ENCODE peak calls at places on chromosomes 1 and 21, in six cellular contexts. T is stimulated activated effector memory CD8-positive, alpha-beta T cell treated with anti-CD3 and anti-CD28 coated beads, Interleukin-12 subunit alpha, Interleukin-12 subunit beta, amount 100 ng/mL, for 72 hours; G is uterus; D is stimulated activated CD4-positive, alpha-beta T cell treated with anti-CD3 and anti-CD28 coated beads, Interleukin-2, amount 100 ng/mL, for 48 hours; F is Panc1; I is psoas muscle. L is an unnamed sample.

GRCh38 chr1:224381880-224382548 is 25.3 kb downstream of the CNIH4 start:
- DNase-seq in I (no peak), T (no peak), F (no peak), D (no peak), G (no peak), L (no peak)

GRCh38 chr1:220761688-220762427 is 13.7 kb downstream of the MTARC2 start:
- DNase-seq in D (no peak), G (no peak), F (no peak), T (no peak), I (no peak), L (no peak)

GRCh38 chr1:191026828-191027227 is 549.2 kb upstream of the BRINP3 start:
- DNase-seq in I (no peak), D (no peak), F (no peak), G (no peak), T (no peak), L (no peak)

GRCh38 chr1:50720457-50721053 is 239.5 kb downstream of the FAF1 start:
- DNase-seq in T (no peak), D (no peak), I (no peak), F (no peak), G (no peak), L (no peak)

GRCh38 chr1:9400425-9401079 is 107.9 kb downstream of the SPSB1 start:
- DNase-seq in T (no peak), F (no peak), D (no peak), I (no peak), G (no peak), L (no peak)

GRCh38 chr1:16208270-16208987 is 4.0 kb downstream of the ARHGEF19 start:
- DNase-seq in D (no peak), F (no peak), G (no peak), T (no peak), I (no peak), L (no peak)

GRCh38 chr1:23018661-23019093 is 591 bp upstream of the KDM1A start:
- DNase-seq in F (no peak), D (no peak), G (peak; percentile 21), I (no peak), T (no peak), L (no peak)

GRCh38 chr21:33089439-33089838 is 19.5 kb downstream of the OLIG1 start:
- DNase-seq in G (no peak), D (no peak), F (no peak), T (no peak), I (no peak), L (no peak)

GRCh38 chr1:67110352-67110751 is 24.4 kb downstream of the C1orf141 start:
- DNase-seq in G (no peak), F (no peak), D (no peak), T (no peak), I (no peak), L (no peak)

GRCh38 chr1:9589144-9589718 is 520 bp downstream of the TMEM201 start:
- DNase-seq in D (peak; percentile 32), I (no peak), G (peak; percentile 33), F (no peak), T (peak; percentile 69), L (peak; percentile 28)

GRCh38 chr1:174152424-174152823 is 6.9 kb upstream of the RABGAP1L start:
- DNase-seq in F (no peak), T (no peak), I (no peak), G (no peak), D (no peak), L (no peak)

GRCh38 chr21:38448619-38449186 is 49.6 kb downstream of the ERG start:
- DNase-seq in D (no peak), G (no peak), F (no peak), T (no peak), I (no peak), L (no peak)

GRCh38 chr1:241102652-241103051 is 254.4 kb downstream of the RGS7 start:
- DNase-seq in F (no peak), T (no peak), D (no peak), I (no peak), G (no peak), L (no peak)

GRCh38 chr1:244173765-244174164 is 122.7 kb downstream of the ZBTB18 start:
- DNase-seq in I (no peak), F (no peak), T (no peak), D (no peak), G (no peak), L (no peak)

GRCh38 chr1:232590742-232591082 is 39.2 kb downstream of the SIPA1L2 start:
- DNase-seq in T (no peak), F (no peak), I (no peak), D (no peak), G (no peak), L (no peak)

GRCh38 chr1:117655220-117655577 is 49.4 kb downstream of the TENT5C start:
- DNase-seq in I (no peak), G (no peak), F (peak; percentile 27), D (no peak), T (no peak), L (no peak)

GRCh38 chr1:202255343-202255742 is 61.7 kb downstream of the LGR6 start:
- DNase-seq in T (no peak), F (no peak), G (no peak), I (no peak), D (no peak), L (no peak)

GRCh38 chr1:227417622-227418245 is 99.4 kb upstream of the CDC42BPA start:
- DNase-seq in T (no peak), G (no peak), I (no peak), D (no peak), F (no peak), L (no peak)